ENCODE peak calls at places on chromosomes 4 and X, in seven cellular contexts. J is NCI-H1105 treated with DMSO at 0.1 percent for 48 hours; P is astrocyte of the spinal cord; Y is M059J; F is nucleus accumbens; V is cardiac fibroblast; U is stimulated activated CD4-positive, alpha-beta T cell treated with anti-CD3 and anti-CD28 coated beads, Interleukin-15, amount 100 ng/mL, for 1 hour. X is an unnamed sample.
A peak's percentile ranks its signal among the peaks of the same experiment; 100 is the strongest.

GRCh38 chr4:44368413-44369167 is 80.0 kb downstream of the KCTD8 start:
- DNase-seq in J (no peak), P (no peak), Y (peak; percentile 0), F (no peak), V (no peak), U (no peak), X (no peak)

GRCh38 chrX:32195611-32196010 is 1015.7 kb downstream of the DMD start:
- DNase-seq in J (no peak), P (no peak), Y (no peak), F (peak; percentile 1), V (no peak), U (no peak), X (no peak)

GRCh38 chrX:21412029-21412428 is 37.8 kb downstream of the CNKSR2 start:
- DNase-seq in J (no peak), P (no peak), Y (no peak), F (no peak), V (peak; percentile 9), U (no peak), X (peak; percentile 0)

GRCh38 chrX:41116948-41117347 is 31.7 kb downstream of the USP9X start:
- DNase-seq in J (no peak), P (no peak), Y (no peak), F (no peak), V (no peak), U (no peak), X (no peak)

GRCh38 chrX:107629533-107629909 is 1.2 kb downstream of the PRPS1 start:
- DNase-seq in J (peak; percentile 18), P (peak; percentile 27), Y (peak; percentile 48), F (no peak), V (peak; percentile 38), U (no peak), X (peak; percentile 39)

GRCh38 chr4:131531087-131531486 is 1618.0 kb upstream of the PCDH10 start:
- DNase-seq in J (no peak), P (no peak), Y (no peak), F (no peak), V (no peak), U (no peak), X (no peak)

GRCh38 chr4:153151535-153152452 is 52.4 kb upstream of the TRIM2 start:
- DNase-seq in J (peak; percentile 76), P (peak; percentile 67), Y (peak; percentile 77), F (peak; percentile 78), V (peak; percentile 34), U (peak; percentile 21), X (peak; percentile 42)

GRCh38 chr4:55398461-55398860 is 2.7 kb downstream of the TMEM165 start:
- DNase-seq in J (no peak), P (no peak), Y (peak; percentile 29), F (no peak), V (peak; percentile 78), U (no peak), X (peak; percentile 22)

GRCh38 chrX:22652596-22652995 is 347.2 kb upstream of the DDX53 start:
- DNase-seq in J (no peak), P (peak; percentile 19), Y (peak; percentile 18), F (peak; percentile 1), V (peak; percentile 64), U (no peak), X (peak; percentile 43)

GRCh38 chr4:18020671-18021469 is 685 bp downstream of the LCORL start:
- DNase-seq in J (peak; percentile 76), P (peak; percentile 85), Y (peak; percentile 89), F (peak; percentile 68), V (peak; percentile 85), U (peak; percentile 12), X (peak; percentile 81)

GRCh38 chrX:15245896-15246295 is 24.0 kb downstream of the ASB9 start:
- DNase-seq in J (no peak), P (no peak), Y (no peak), F (no peak), V (no peak), U (no peak), X (no peak)

GRCh38 chr4:38757945-38758344 is 24.8 kb downstream of the TLR10 start:
- DNase-seq in J (no peak), P (no peak), Y (peak; percentile 31), F (no peak), V (peak; percentile 9), U (no peak), X (peak; percentile 23)

GRCh38 chrX:83934220-83934619 is 73.3 kb downstream of the CYLC1 start:
- DNase-seq in J (no peak), P (no peak), Y (no peak), F (no peak), V (no peak), U (no peak), X (no peak)

GRCh38 chr4:14701896-14702295 is 300.4 kb upstream of the CPEB2 start:
- DNase-seq in J (no peak), P (no peak), Y (no peak), F (no peak), V (no peak), U (no peak), X (no peak)

GRCh38 chrX:70166601-70167590 is 10.4 kb upstream of the DGAT2L6 start:
- DNase-seq in J (no peak), P (peak; percentile 84), Y (peak; percentile 88), F (peak; percentile 0), V (peak; percentile 70), U (no peak), X (peak; percentile 59)

GRCh38 chr4:40520533-40520932 is 109.1 kb downstream of the RBM47 start:
- DNase-seq in J (no peak), P (no peak), Y (peak; percentile 31), F (no peak), V (no peak), U (no peak), X (no peak)

GRCh38 chr4:83125738-83126141 is 11.2 kb upstream of the PLAC8 start:
- DNase-seq in J (no peak), P (no peak), Y (no peak), F (no peak), V (no peak), U (no peak), X (no peak)

GRCh38 chr4:184937745-184938144 is 80.5 kb upstream of the HELT start:
- DNase-seq in J (no peak), P (no peak), Y (no peak), F (no peak), V (no peak), U (no peak), X (no peak)

GRCh38 chr4:111689214-111689613 is 456.0 kb upstream of the FAM241A start:
- DNase-seq in J (no peak), P (peak; percentile 45), Y (peak; percentile 84), F (no peak), V (peak; percentile 50), U (no peak), X (no peak)

GRCh38 chr4:183362036-183362435 is 39.8 kb upstream of the CLDN24 start:
- DNase-seq in J (no peak), P (no peak), Y (no peak), F (no peak), V (no peak), U (no peak), X (no peak)

GRCh38 chr4:125155251-125155650 is 159.5 kb upstream of the FAT4 start:
- DNase-seq in J (no peak), P (no peak), Y (no peak), F (no peak), V (no peak), U (no peak), X (peak; percentile 94)

GRCh38 chr4:57098945-57099344 is 11.2 kb downstream of the IGFBP7 start:
- DNase-seq in J (no peak), P (peak; percentile 80), Y (no peak), F (no peak), V (peak; percentile 90), U (no peak), X (peak; percentile 3)

GRCh38 chrX:68462653-68463052 is 29.4 kb upstream of the OPHN1 start:
- DNase-seq in J (peak; percentile 14), P (peak; percentile 38), Y (peak; percentile 78), F (no peak), V (peak; percentile 68), U (no peak), X (peak; percentile 67)

GRCh38 chr4:114108869-114109268 is 129.4 kb upstream of the ARSJ start:
- DNase-seq in J (no peak), P (peak; percentile 42), Y (peak; percentile 76), F (no peak), V (peak; percentile 69), U (no peak), X (peak; percentile 35)

GRCh38 chr4:163166041-163166579 is 580 bp downstream of the NAF1 start:
- DNase-seq in J (peak; percentile 6), P (peak; percentile 52), Y (peak; percentile 49), F (peak; percentile 24), V (peak; percentile 47), U (peak; percentile 33), X (peak; percentile 72)

GRCh38 chr4:163680390-163681098 is 186.1 kb downstream of the TMA16 start:
- DNase-seq in J (no peak), P (no peak), Y (no peak), F (no peak), V (peak; percentile 10), U (no peak), X (no peak)

GRCh38 chr4:68962868-68963267 is 11.3 kb upstream of the UGT2A3 start:
- DNase-seq in J (no peak), P (no peak), Y (no peak), F (no peak), V (no peak), U (no peak), X (no peak)

GRCh38 chr4:2354127-2354526 is 64.3 kb downstream of the ZFYVE28 start:
- DNase-seq in J (no peak), P (no peak), Y (no peak), F (no peak), V (peak; percentile 18), U (no peak), X (peak; percentile 17)

GRCh38 chr4:151407466-151408379 is 1.3 kb upstream of the FHIP1A start:
- DNase-seq in J (no peak), P (peak; percentile 5), Y (no peak), F (peak; percentile 2), V (no peak), U (no peak), X (no peak)

GRCh38 chrX:2696698-2697215 is 5.7 kb downstream of the CD99 start:
- DNase-seq in J (no peak), P (peak; percentile 90), Y (peak; percentile 96), F (no peak), V (peak; percentile 97), U (no peak), X (peak; percentile 94)

GRCh38 chr4:55554453-55555030 is 7.8 kb upstream of the CLOCK start:
- DNase-seq in J (peak; percentile 13), P (peak; percentile 62), Y (peak; percentile 51), F (no peak), V (peak; percentile 79), U (no peak), X (peak; percentile 69)

GRCh38 chrX:70016513-70016912 is 33.2 kb downstream of the AWAT2 start:
- DNase-seq in J (no peak), P (no peak), Y (no peak), F (no peak), V (no peak), U (no peak), X (no peak)

GRCh38 chr4:173025131-173025530 is 143.5 kb upstream of the GALNT7 start:
- DNase-seq in J (peak; percentile 55), P (peak; percentile 80), Y (peak; percentile 69), F (peak; percentile 28), V (peak; percentile 89), U (no peak), X (peak; percentile 51)

GRCh38 chr4:159174645-159175147 is 71.8 kb downstream of the RAPGEF2 start:
- DNase-seq in J (no peak), P (no peak), Y (no peak), F (no peak), V (no peak), U (no peak), X (peak; percentile 30)

GRCh38 chrX:135688137-135688536 is 25.3 kb upstream of the CT45A1 start:
- DNase-seq in J (no peak), P (no peak), Y (no peak), F (no peak), V (no peak), U (no peak), X (peak; percentile 0)

GRCh38 chr4:7831858-7832257 is 107.8 kb downstream of the AFAP1 start:
- DNase-seq in J (no peak), P (no peak), Y (no peak), F (no peak), V (no peak), U (no peak), X (no peak)

GRCh38 chr4:85748654-85749053 is 273.7 kb downstream of the ARHGAP24 start:
- DNase-seq in J (no peak), P (peak; percentile 52), Y (no peak), F (no peak), V (peak; percentile 63), U (no peak), X (no peak)

GRCh38 chrX:135974279-135974856 is 580 bp upstream of the MMGT1 start:
- DNase-seq in J (peak; percentile 46), P (peak; percentile 55), Y (peak; percentile 54), F (peak; percentile 88), V (peak; percentile 55), U (peak; percentile 49), X (peak; percentile 80)